ENCODE peak calls at places on chromosomes 12 and 14, in nine cellular contexts. D is lower leg skin; V is glutamatergic neuron; C is OCI-LY7; O is fibroblast of pulmonary artery; P is CD4-positive, alpha-beta T cell; W is coronary artery; M is tibial nerve; X is psoas muscle. E is an unnamed sample.

GRCh38 chr14:47606601-47607000 is 68.8 kb downstream of the MDGA2 start:
- DNase-seq in W (no peak), V (no peak), P (no peak), M (no peak), X (no peak), D (no peak), C (no peak), O (no peak), E (no peak)

GRCh38 chr12:122803937-122804336 is 29.6 kb downstream of the CCDC62 start:
- DNase-seq in M (no peak), D (no peak), X (no peak), V (no peak), C (no peak), P (no peak), W (no peak), O (no peak), E (no peak)

GRCh38 chr14:69703047-69704046 is 63.6 kb upstream of the SRSF5 start:
- DNase-seq in V (no peak), W (no peak), C (peak), O (no peak), D (no peak), X (no peak), P (no peak), M (no peak), E (no peak)

GRCh38 chr14:44385906-44386305 is 121.2 kb downstream of the FSCB start:
- DNase-seq in O (no peak), P (no peak), V (no peak), D (no peak), W (no peak), M (no peak), X (no peak), C (no peak), E (no peak)

GRCh38 chr12:13169255-13169654 is 27.3 kb upstream of the EMP1 start:
- DNase-seq in V (no peak), C (no peak), W (no peak), P (no peak), M (no peak), D (no peak), O (no peak), X (no peak), E (no peak)

GRCh38 chr14:69261761-69262331 is 1.9 kb downstream of the GALNT16 start:
- DNase-seq in O (no peak), D (no peak), X (no peak), P (no peak), M (no peak), V (peak), W (no peak), C (no peak), E (peak)

GRCh38 chr14:39097159-39097558 is 5.9 kb downstream of the SEC23A start:
- DNase-seq in X (no peak), V (no peak), W (no peak), D (no peak), C (no peak), M (no peak), O (peak), P (no peak), E (no peak)

GRCh38 chr14:51604078-51604477 is 47.6 kb upstream of the FRMD6 start:
- DNase-seq in W (no peak), V (no peak), C (no peak), M (no peak), O (peak), X (no peak), P (no peak), D (no peak), E (no peak)

GRCh38 chr14:94355191-94355794 is 32.2 kb upstream of the SERPINA6 start:
- DNase-seq in D (peak), M (peak), V (peak), X (no peak), O (peak), W (peak), P (no peak), C (no peak), E (peak)

GRCh38 chr12:38664661-38665269 is 240.6 kb downstream of the CPNE8 start:
- DNase-seq in V (peak), P (no peak), X (no peak), O (peak), D (no peak), M (no peak), C (peak), W (no peak), E (no peak)

GRCh38 chr14:99538733-99539132 is 57.5 kb downstream of the CCNK start:
- DNase-seq in V (no peak), P (no peak), W (no peak), M (no peak), D (no peak), C (no peak), O (no peak), X (no peak), E (no peak)

GRCh38 chr12:1811281-1811947 is 9.0 kb upstream of the LRTM2 start:
- DNase-seq in C (no peak), V (no peak), D (no peak), X (peak), O (peak), P (peak), M (no peak), W (no peak), E (no peak)

GRCh38 chr12:102811125-102811737 is 105.8 kb downstream of the PAH start:
- DNase-seq in D (no peak), W (no peak), V (peak), C (peak), P (no peak), O (peak), M (no peak), X (peak), E (peak)

GRCh38 chr12:80752464-80752863 is 35.8 kb downstream of the MYF5 start:
- DNase-seq in C (no peak), D (no peak), P (no peak), M (no peak), V (no peak), O (no peak), X (no peak), W (no peak), E (no peak)

GRCh38 chr12:127393460-127393859 is 873.5 kb upstream of the TMEM132C start:
- DNase-seq in P (no peak), D (no peak), V (no peak), C (no peak), M (no peak), X (no peak), W (no peak), O (no peak), E (no peak)

GRCh38 chr14:80419769-80420168 is 208.5 kb upstream of the DIO2 start:
- DNase-seq in C (no peak), D (no peak), P (no peak), W (no peak), V (no peak), X (no peak), M (no peak), O (no peak), E (no peak)

GRCh38 chr14:81247271-81247766 is 26.6 kb upstream of the GTF2A1 start:
- DNase-seq in P (no peak), M (no peak), X (no peak), D (no peak), W (no peak), C (no peak), V (no peak), O (no peak), E (no peak)

GRCh38 chr12:6632026-6632978 is 3.5 kb downstream of the LPAR5 start:
- DNase-seq in P (peak), C (peak), X (peak), D (no peak), V (no peak), O (no peak), W (no peak), M (no peak), E (no peak)

GRCh38 chr14:96268426-96269358 is 12.7 kb downstream of the BDKRB1 start:
- DNase-seq in P (no peak), C (no peak), X (peak), O (peak), W (no peak), M (peak), D (peak), V (no peak), E (no peak)

GRCh38 chr12:99649551-99649950 is 2.0 kb downstream of the GARIN6 start:
- DNase-seq in W (no peak), X (no peak), C (no peak), D (no peak), P (no peak), M (no peak), O (no peak), V (no peak), E (no peak)

GRCh38 chr12:4809013-4809448 is 88.8 kb downstream of the GALNT8 start:
- DNase-seq in V (peak), X (no peak), C (no peak), D (peak), M (no peak), P (no peak), W (no peak), O (no peak), E (peak)

GRCh38 chr12:99476956-99477355 is 170.6 kb upstream of the GARIN6 start:
- DNase-seq in W (no peak), M (no peak), C (no peak), X (no peak), D (no peak), O (no peak), V (peak), P (no peak), E (peak)

GRCh38 chr12:94601972-94602517 is 48.3 kb downstream of the TMCC3 start:
- DNase-seq in P (no peak), M (no peak), X (no peak), C (no peak), V (no peak), D (no peak), O (no peak), W (no peak), E (no peak)

GRCh38 chr14:26190644-26191043 is 407.2 kb downstream of the NOVA1 start:
- DNase-seq in W (no peak), M (no peak), P (no peak), O (peak), V (no peak), X (no peak), D (no peak), C (no peak), E (no peak)

GRCh38 chr14:77206877-77207389 is 25.3 kb downstream of the TMEM63C start:
- DNase-seq in X (no peak), O (no peak), P (no peak), C (no peak), M (no peak), V (peak), D (no peak), W (no peak), E (no peak)

GRCh38 chr14:45251912-45252311 is 1.1 kb downstream of the MIS18BP1 start:
- DNase-seq in W (no peak), V (no peak), P (no peak), O (peak), X (no peak), D (no peak), C (peak), M (no peak), E (no peak)

GRCh38 chr14:54001189-54001878 is 44.7 kb upstream of the BMP4 start:
- DNase-seq in C (peak), V (peak), X (no peak), D (no peak), M (no peak), O (no peak), P (no peak), W (no peak), E (no peak)

GRCh38 chr12:112170971-112171596 is 45.7 kb downstream of the TRAFD1 start:
- DNase-seq in M (no peak), X (no peak), V (no peak), P (no peak), O (no peak), C (no peak), D (no peak), W (no peak), E (no peak)

GRCh38 chr14:104865069-104865630 is at the start of gene CEP170B:
- DNase-seq in P (peak), D (no peak), V (peak), M (no peak), W (no peak), C (peak), X (no peak), O (peak), E (peak)

GRCh38 chr14:105351920-105352871 is 37.6 kb downstream of the PACS2 start:
- DNase-seq in M (peak), C (peak), W (peak), D (peak), V (peak), O (peak), P (peak), X (peak), E (peak)

GRCh38 chr14:52703225-52703624 is 3.8 kb upstream of the PSMC6 start:
- DNase-seq in P (no peak), C (no peak), V (no peak), O (peak), D (no peak), X (no peak), M (no peak), W (no peak), E (no peak)

GRCh38 chr14:51094282-51094821 is 553 bp downstream of the TRIM9 start:
- DNase-seq in D (peak), O (no peak), V (peak), P (no peak), W (no peak), C (no peak), X (peak), M (no peak), E (peak)

GRCh38 chr12:116278259-116278595 is 734 bp upstream of the MED13L start:
- DNase-seq in D (peak), W (no peak), X (no peak), P (no peak), O (no peak), M (no peak), C (no peak), V (no peak), E (no peak)

GRCh38 chr12:116274552-116275375 is 2.7 kb downstream of the MED13L start:
- DNase-seq in X (no peak), V (no peak), P (no peak), D (no peak), C (no peak), M (no peak), O (no peak), W (no peak), E (no peak)

GRCh38 chr12:116278667-116279066 is 1.2 kb upstream of the MED13L start:
- DNase-seq in M (no peak), P (no peak), W (no peak), X (no peak), D (no peak), C (peak), O (no peak), V (no peak), E (no peak)

GRCh38 chr12:116276433-116277216 is 868 bp downstream of the MED13L start:
- DNase-seq in O (peak), M (peak), W (peak), V (peak), P (peak), C (peak), D (peak), X (peak), E (peak)

DNA sequence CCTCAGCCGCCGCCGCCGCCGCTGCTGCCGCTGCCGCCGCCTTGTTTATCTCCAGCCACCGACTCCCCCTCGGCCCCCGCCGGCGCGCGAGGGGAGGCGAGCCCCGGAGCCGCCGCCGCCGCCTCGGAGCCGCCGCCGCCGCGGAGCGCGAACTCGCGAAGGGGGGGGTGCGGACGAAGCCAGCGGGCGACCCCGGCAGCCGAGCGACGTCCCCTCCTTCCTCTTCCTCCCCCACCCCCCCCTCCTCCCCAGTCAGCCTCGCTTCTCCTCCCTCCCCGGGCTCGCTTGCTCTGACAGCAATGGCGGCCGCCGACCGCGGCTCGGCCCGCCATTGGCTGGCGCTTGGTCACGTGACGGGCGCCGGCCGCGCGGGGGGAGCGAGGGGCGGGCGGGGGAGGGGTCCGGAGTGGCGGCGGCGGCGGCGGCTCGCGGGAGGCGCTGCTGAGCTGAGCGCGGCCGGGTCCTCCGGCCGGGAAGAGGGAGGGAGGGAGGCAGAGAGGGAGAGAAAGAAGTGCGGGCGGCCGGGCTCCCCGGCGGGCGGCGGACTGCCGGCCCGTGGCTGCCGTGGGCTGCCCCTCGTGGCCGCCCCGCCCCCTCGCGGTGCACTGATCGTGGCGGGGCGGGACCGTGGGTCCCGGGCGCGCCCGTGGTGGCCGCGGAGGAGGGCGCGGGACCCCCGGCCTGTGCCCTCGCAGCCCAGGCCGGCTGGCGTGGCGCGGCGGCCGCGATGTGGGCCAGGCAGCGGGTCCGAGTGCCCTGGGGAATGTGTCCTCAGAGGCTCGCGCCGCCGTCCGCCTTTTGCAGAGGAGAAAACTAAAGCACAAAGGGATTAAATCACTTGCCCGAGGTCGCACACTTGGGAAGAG is at the start of gene MED13L:
- DNase-seq in D (peak), C (peak), P (peak), O (peak), M (peak), X (peak), V (peak), W (peak), E (peak)
- TF ChIP-seq CTCF in D (no peak), C (no peak), P (no peak), O (peak), M (peak), X (peak), V (no peak), W (no peak), E (no peak)

DNA sequence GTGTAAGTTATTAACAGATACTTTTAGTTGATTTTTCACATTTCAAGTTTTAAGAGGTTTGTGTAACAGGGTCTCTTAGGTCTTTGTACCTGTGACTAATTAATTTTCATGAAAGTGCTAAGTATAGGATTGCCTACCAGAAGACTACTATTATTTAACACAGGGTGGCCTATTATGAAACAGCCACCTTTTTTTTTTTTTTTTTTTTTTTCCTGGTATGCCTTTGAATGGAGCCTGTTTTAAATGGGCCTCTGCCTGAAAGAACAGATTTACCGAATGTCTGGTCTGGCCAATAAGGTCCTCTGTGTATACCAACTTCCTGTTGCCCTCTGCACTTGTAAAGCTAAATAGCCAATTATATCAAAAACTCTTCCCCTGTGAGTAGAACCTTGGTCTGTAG is 62.5 kb downstream of the SLC38A6 start:
- DNase-seq in P (no peak), O (no peak), C (no peak), W (no peak), M (no peak), X (no peak), V (no peak), D (no peak), E (no peak)
- TF ChIP-seq CTCF in P (no peak), O (no peak), C (no peak), W (no peak), M (no peak), X (no peak), V (no peak), D (no peak), E (no peak)

DNA sequence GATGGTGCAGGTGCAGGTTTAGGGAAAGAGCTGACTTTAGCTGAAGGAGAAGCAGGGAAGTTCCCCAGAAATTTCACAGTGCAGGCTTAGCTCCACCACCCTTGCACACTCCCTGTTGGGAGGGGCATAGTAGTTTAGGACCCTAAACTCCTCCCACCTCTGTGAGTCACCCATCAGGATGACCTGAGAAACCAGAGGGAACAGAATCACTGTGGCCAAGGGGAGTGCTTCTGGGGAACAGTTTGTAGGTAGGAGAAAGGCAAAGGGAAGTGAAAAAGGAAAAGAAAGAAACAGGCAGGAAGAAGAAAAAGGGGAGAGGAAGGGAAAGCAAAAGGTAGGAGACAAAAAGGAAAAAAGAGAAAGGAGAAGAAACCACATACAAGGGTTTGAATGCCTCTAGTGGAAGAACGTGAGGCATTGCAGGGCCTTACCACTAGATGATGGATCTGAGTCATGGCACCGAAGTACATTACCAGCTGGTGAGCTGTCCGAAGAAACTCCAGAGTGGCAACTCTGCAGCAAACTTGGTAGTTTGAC is 404.2 kb downstream of the SLC6A15 start:
- DNase-seq in M (no peak), P (no peak), V (no peak), D (no peak), W (no peak), X (no peak), O (peak), C (no peak), E (peak)
- TF ChIP-seq CTCF in M (peak), P (no peak), V (no peak), D (no peak), W (no peak), X (peak), O (peak), C (no peak), E (peak)

GRCh38 chr14:58415636-58416559 is 11.4 kb downstream of the TIMM9 start:
- DNase-seq in W (no peak), D (no peak), X (no peak), V (no peak), M (no peak), C (no peak), P (no peak), O (no peak), E (no peak)

GRCh38 chr14:58414845-58415244 is 12.5 kb downstream of the TIMM9 start:
- DNase-seq in M (no peak), X (no peak), D (no peak), C (no peak), O (peak), W (no peak), P (no peak), V (no peak), E (no peak)
- TF ChIP-seq CTCF in M (no peak), X (no peak), D (no peak), C (no peak), O (no peak), W (no peak), P (no peak), V (no peak), E (no peak)

GRCh38 chr14:102593841-102594170 is 1.4 kb downstream of the RCOR1 start:
- DNase-seq in V (no peak), O (peak), W (no peak), X (no peak), D (no peak), P (no peak), C (no peak), M (no peak), E (no peak)
- TF ChIP-seq CTCF in V (no peak), O (no peak), W (no peak), X (no peak), D (no peak), P (no peak), C (no peak), M (no peak), E (no peak)

GRCh38 chr14:58749066-58749669 is 111.4 kb downstream of the DACT1 start:
- DNase-seq in C (no peak), V (no peak), X (no peak), M (no peak), P (no peak), D (no peak), O (peak), W (no peak), E (no peak)
- TF ChIP-seq CTCF in C (no peak), V (no peak), X (no peak), M (no peak), P (no peak), D (no peak), O (no peak), W (no peak), E (no peak)

GRCh38 chr12:117921922-117922777 is 46.6 kb downstream of the KSR2 start:
- DNase-seq in W (no peak), P (no peak), O (no peak), D (peak), C (no peak), X (no peak), M (no peak), V (no peak), E (no peak)
- TF ChIP-seq CTCF in W (no peak), P (no peak), O (no peak), D (no peak), C (no peak), X (no peak), M (no peak), V (no peak), E (no peak)

E was measured in nephron progenitor cell.